ENCODE peak calls at places on chromosomes 11 and 22, in six cellular contexts. C, W, K, P, N and I are unnamed samples.

GRCh38 chr11:65947603-65948125 is 2.4 kb downstream of the TSGA10IP start:
- DNase-seq in N (no peak), P (no peak), C (no peak), W (no peak), K (peak; percentile 47), I (no peak)

GRCh38 chr11:63613517-63614135 is 607 bp downstream of the PLAAT3 start:
- DNase-seq in K (peak; percentile 85), P (peak; percentile 13), W (no peak), C (peak; percentile 62), N (peak; percentile 84), I (peak; percentile 73)

GRCh38 chr11:28767574-28767973 is 659.4 kb downstream of the METTL15 start:
- DNase-seq in K (no peak), W (no peak), C (no peak), N (no peak), P (no peak), I (no peak)

GRCh38 chr11:72009156-72009555 is 10.4 kb downstream of the IL18BP start:
- DNase-seq in C (no peak), N (no peak), K (no peak), P (no peak), W (no peak), I (no peak)

GRCh38 chr11:119989422-119989821 is 148.5 kb downstream of the TRIM29 start:
- DNase-seq in C (no peak), K (no peak), W (no peak), N (no peak), P (no peak), I (no peak)

GRCh38 chr11:75518204-75518549 is 7.6 kb downstream of the GDPD5 start:
- DNase-seq in W (no peak), N (no peak), P (no peak), K (no peak), C (no peak), I (no peak)

GRCh38 chr11:70806461-70807194 is 408.3 kb downstream of the CTTN start:
- DNase-seq in K (no peak), C (no peak), W (no peak), P (no peak), N (no peak), I (no peak)

GRCh38 chr22:36081023-36081431 is 52.4 kb upstream of the RBFOX2 start:
- DNase-seq in P (no peak), N (peak; percentile 88), C (no peak), K (no peak), W (no peak), I (no peak)

GRCh38 chr11:32033067-32033466 is 57.8 kb upstream of the RCN1 start:
- DNase-seq in N (no peak), W (no peak), K (no peak), C (no peak), P (no peak), I (no peak)

GRCh38 chr22:27308513-27308912 is 493.0 kb downstream of the MN1 start:
- DNase-seq in W (no peak), K (no peak), C (no peak), N (no peak), P (no peak), I (no peak)

GRCh38 chr11:31449040-31449439 is 60.4 kb downstream of the IMMP1L start:
- DNase-seq in K (no peak), P (no peak), C (no peak), N (no peak), W (no peak), I (no peak)

GRCh38 chr22:49949914-49950292 is 10.7 kb upstream of the PIM3 start:
- DNase-seq in P (no peak), C (no peak), W (no peak), K (no peak), N (no peak), I (no peak)

GRCh38 chr11:114317738-114318137 is 21.5 kb downstream of the NNMT start:
- DNase-seq in K (no peak), C (no peak), W (no peak), P (no peak), N (no peak), I (peak; percentile 21)

GRCh38 chr22:19472233-19472632 is 6.8 kb downstream of the UFD1 start:
- DNase-seq in P (no peak), N (no peak), W (no peak), C (no peak), K (no peak), I (no peak)

GRCh38 chr11:36596880-36597279 is 1.2 kb downstream of the RAG2 start:
- DNase-seq in N (no peak), W (no peak), K (no peak), P (no peak), C (no peak), I (no peak)

GRCh38 chr11:87398913-87399312 is 361.2 kb downstream of the TMEM135 start:
- DNase-seq in K (no peak), W (no peak), C (no peak), N (peak; percentile 88), P (no peak), I (peak; percentile 13)

GRCh38 chr22:19016081-19016480 is 80.0 kb upstream of the PRODH start:
- DNase-seq in N (no peak), K (no peak), P (no peak), C (no peak), W (no peak), I (no peak)

GRCh38 chr11:15507592-15507991 is 392.9 kb downstream of the INSC start:
- DNase-seq in N (no peak), P (no peak), C (no peak), K (no peak), W (no peak), I (no peak)

GRCh38 chr11:76704171-76704948 is 33.8 kb upstream of the LRRC32 start:
- DNase-seq in C (no peak), N (no peak), W (no peak), K (no peak), P (no peak), I (no peak)

GRCh38 chr11:4084406-4084805 is 10.2 kb upstream of the RRM1 start:
- DNase-seq in W (no peak), C (no peak), P (no peak), N (no peak), K (no peak), I (no peak)

GRCh38 chr11:106477776-106478175 is 400.3 kb downstream of the AASDHPPT start:
- DNase-seq in N (no peak), C (no peak), K (no peak), P (no peak), W (no peak), I (no peak)

GRCh38 chr11:106480581-106481185 is 403.2 kb downstream of the AASDHPPT start:
- DNase-seq in K (no peak), C (no peak), W (no peak), P (no peak), N (no peak), I (no peak)

DNA sequence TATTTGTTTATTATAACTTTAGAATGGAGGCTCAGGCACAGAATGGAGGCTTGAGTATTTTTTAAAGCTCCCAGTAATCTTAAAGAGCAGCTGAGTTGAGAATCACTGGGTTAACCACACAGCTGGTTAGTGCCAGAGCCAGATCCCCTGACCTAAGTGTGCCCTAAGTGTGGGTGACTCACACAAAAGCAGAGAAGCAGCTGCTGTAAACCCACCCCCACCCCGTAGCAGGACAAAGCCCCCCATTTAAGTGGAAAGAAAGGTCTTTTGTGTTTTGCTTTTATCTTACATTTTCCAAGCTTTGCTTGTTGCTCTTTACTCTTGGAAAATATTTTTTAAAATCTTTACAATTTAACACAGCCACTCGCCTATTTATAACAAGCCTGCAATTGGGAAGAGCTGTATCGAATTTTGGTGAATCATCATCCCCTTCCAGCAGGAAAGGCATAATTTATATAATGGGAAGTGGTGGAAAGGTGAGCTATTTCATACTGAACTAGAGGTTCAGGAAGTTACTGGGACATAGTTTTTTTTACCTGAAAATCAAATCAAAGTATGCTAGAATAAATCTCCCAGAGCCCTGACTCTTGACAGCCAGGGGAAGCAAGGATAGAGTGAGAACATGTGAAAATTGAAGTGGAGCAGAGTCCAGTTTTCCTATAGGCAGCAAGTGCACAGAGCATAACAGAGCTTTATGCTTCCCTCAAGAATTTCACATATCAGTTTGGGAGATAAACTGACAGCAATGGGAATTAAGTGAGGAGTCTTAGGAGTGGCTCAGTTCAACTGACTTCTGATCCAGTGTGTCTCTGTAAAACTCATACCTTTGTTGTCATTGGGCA is 405.7 kb downstream of the AASDHPPT start:
- DNase-seq in K (no peak), W (peak; percentile 55), P (no peak), N (no peak), C (no peak), I (no peak)
- H3K4me3 ChIP-seq in K (no peak overlapping the region), W (no peak overlapping the region), P (no peak overlapping the region), N (no peak overlapping the region), C (no peak overlapping the region), I (no peak overlapping the region)

DNA sequence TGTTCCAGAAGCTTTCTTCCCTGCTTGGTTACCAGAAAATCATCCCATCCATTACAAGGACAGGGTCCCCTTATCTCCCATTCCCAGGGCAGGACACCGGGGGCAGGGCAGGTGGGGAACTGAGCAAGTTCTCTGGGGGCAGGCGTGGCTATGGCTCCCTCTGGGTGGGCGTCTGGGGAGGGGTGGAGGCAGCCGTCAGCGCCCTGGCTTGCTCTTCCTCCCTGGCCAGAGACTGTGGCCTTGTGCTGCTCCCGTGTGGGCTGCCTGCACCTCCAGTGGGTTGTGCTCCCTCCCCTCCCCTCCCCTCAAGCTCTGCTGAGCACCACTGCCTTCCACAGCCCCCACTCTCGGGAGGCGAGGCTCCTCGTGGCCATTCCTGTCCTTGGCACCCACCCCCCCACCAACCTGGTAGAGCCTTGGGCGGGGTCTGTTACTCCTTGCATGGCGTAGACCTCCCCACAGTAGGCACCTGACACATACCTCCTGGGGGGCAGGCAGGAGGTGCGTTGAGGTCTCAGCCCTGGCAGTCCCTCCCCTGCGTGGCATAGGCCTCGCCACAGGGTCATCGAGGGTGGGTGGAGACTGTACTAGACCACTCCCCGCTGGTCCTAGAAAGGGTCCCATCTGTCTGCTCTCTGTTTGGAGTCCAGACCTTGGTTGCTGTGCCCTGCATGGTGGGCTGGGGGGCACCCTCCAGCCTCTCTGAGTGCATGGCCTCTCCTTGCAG is 24.2 kb upstream of the PPP6R3 start:
- DNase-seq in W (no peak), P (no peak), C (no peak), N (no peak), K (no peak), I (no peak)
- H3K4me1 ChIP-seq in W (no peaks in the 10 kb centered on the region), P (no peaks in the 10 kb centered on the region), C (no peaks in the 10 kb centered on the region), N (peaks cover 22% of the 10 kb centered on the region), K (peaks cover 10% of the 10 kb centered on the region), I (no peaks in the 10 kb centered on the region)

DNA sequence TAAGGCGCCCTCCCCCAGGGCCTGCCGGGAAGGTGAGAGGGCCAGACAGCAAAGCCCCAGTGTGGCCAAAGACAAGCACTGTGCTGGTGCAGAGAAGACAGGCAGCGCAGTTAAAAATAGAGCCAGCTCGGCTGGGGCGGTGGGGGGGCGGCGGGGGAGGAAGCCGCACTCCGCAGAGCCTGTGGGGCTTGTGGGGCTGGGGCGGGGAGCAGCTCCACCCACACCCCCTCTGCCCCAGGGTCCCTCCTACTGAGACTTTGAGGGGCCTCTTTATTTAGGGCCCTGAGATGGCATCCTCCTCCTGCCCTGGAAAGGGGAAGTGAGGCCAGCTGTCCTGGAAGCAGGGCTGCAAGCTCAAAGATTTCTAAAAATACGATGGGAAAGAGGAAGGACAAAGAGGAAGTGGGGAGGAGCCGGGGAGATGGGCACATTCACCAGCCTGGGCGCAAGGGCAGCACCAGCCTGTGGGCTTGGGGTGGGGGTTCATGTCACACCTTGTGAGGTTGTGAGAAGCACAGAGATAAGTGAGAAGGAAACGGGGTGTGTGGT is 2.6 kb downstream of the CYTH4 start:
- DNase-seq in P (peak; percentile 33), W (peak; percentile 58), N (peak; percentile 80), C (peak; percentile 56), K (no peak), I (no peak)
- H3K4me3 ChIP-seq in P (peak overlapping the region; percentile 89), W (no peak overlapping the region), N (no peak overlapping the region), C (peak overlapping the region; percentile 4), K (no peak overlapping the region), I (no peak overlapping the region)

DNA sequence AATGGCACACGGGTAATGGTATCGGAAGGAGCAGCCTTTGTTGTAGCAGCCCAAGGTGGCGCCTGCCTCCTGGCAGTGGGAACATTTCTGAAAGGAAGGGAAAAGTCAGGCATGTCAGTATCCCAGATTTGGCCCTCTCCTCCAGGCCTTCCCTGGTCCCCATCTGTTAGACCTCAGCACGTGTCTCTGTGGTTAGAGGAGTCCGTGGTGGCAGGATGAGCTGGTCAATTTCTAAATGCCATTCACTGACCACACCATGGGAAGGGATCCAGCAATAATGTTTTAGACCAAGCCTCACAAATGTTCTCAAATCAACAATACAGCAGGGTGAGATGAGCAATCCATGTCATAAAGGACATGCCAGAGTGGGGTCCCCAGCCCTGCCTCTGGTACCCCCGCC is 49.0 kb upstream of the CYP2D6 start:
- DNase-seq in W (no peak), N (no peak), P (no peak), K (no peak), C (no peak), I (no peak)
- H3K4me1 ChIP-seq in W (no peaks in the 10 kb centered on the region), N (peaks cover 16% of the 10 kb centered on the region), P (peaks cover 25% of the 10 kb centered on the region), K (peaks cover 11% of the 10 kb centered on the region), C (no peaks in the 10 kb centered on the region), I (peaks cover 6% of the 10 kb centered on the region)